ENCODE peak calls at places on chromosomes 5 and 9, in ten cellular contexts. One of them, this sample, is unnamed.

GRCh38 chr5:172823840-172824362 is 10.2 kb upstream of the ERGIC1 start:
- DNase-seq in esophagus squamous epithelium: no peak
- DNase-seq in caudate nucleus: no peak
- DNase-seq in GM23248: no peak
- DNase-seq in transverse colon: no peak
- DNase-seq in HT-29: no peak
- DNase-seq in PC-3: no peak
- DNase-seq in stimulated activated CD8-positive, alpha-beta memory T cell treated with anti-CD3 and anti-CD28 coated beads, Interleukin-7, amount 100 ng/mL, for 1 hour: no peak
- DNase-seq in nephron progenitor cell: no peak
- DNase-seq in lower lobe of right lung: no peak
- DNase-seq in this sample: no peak

GRCh38 chr9:94760646-94761045 is 34.1 kb downstream of the AOPEP start:
- DNase-seq in esophagus squamous epithelium: no peak
- DNase-seq in caudate nucleus: no peak
- DNase-seq in GM23248: no peak
- DNase-seq in transverse colon: no peak
- DNase-seq in HT-29: no peak
- DNase-seq in PC-3: no peak
- DNase-seq in stimulated activated CD8-positive, alpha-beta memory T cell treated with anti-CD3 and anti-CD28 coated beads, Interleukin-7, amount 100 ng/mL, for 1 hour: no peak
- DNase-seq in nephron progenitor cell: no peak
- DNase-seq in lower lobe of right lung: no peak
- DNase-seq in this sample: no peak

GRCh38 chr9:101478444-101478843 is 42.9 kb upstream of the ALDOB start:
- DNase-seq in esophagus squamous epithelium: no peak
- DNase-seq in caudate nucleus: no peak
- DNase-seq in GM23248: no peak
- DNase-seq in transverse colon: peak; percentile 33
- DNase-seq in HT-29: no peak
- DNase-seq in PC-3: no peak
- DNase-seq in stimulated activated CD8-positive, alpha-beta memory T cell treated with anti-CD3 and anti-CD28 coated beads, Interleukin-7, amount 100 ng/mL, for 1 hour: no peak
- DNase-seq in nephron progenitor cell: no peak
- DNase-seq in lower lobe of right lung: no peak
- DNase-seq in this sample: no peak

GRCh38 chr5:11302663-11303062 is 541.6 kb upstream of the DAP start:
- DNase-seq in esophagus squamous epithelium: no peak
- DNase-seq in caudate nucleus: no peak
- DNase-seq in GM23248: no peak
- DNase-seq in transverse colon: no peak
- DNase-seq in HT-29: no peak
- DNase-seq in PC-3: no peak
- DNase-seq in stimulated activated CD8-positive, alpha-beta memory T cell treated with anti-CD3 and anti-CD28 coated beads, Interleukin-7, amount 100 ng/mL, for 1 hour: no peak
- DNase-seq in nephron progenitor cell: no peak
- DNase-seq in lower lobe of right lung: no peak
- DNase-seq in this sample: no peak

GRCh38 chr5:157965989-157966388 is 107.0 kb upstream of the CLINT1 start:
- DNase-seq in esophagus squamous epithelium: no peak
- DNase-seq in caudate nucleus: no peak
- DNase-seq in GM23248: no peak
- DNase-seq in transverse colon: no peak
- DNase-seq in HT-29: no peak
- DNase-seq in PC-3: no peak
- DNase-seq in stimulated activated CD8-positive, alpha-beta memory T cell treated with anti-CD3 and anti-CD28 coated beads, Interleukin-7, amount 100 ng/mL, for 1 hour: no peak
- DNase-seq in nephron progenitor cell: no peak
- DNase-seq in lower lobe of right lung: no peak
- DNase-seq in this sample: no peak

GRCh38 chr9:88880194-88880593 is 111.1 kb upstream of the S1PR3 start:
- DNase-seq in esophagus squamous epithelium: no peak
- DNase-seq in caudate nucleus: no peak
- DNase-seq in GM23248: no peak
- DNase-seq in transverse colon: no peak
- DNase-seq in HT-29: no peak
- DNase-seq in PC-3: peak; percentile 2
- DNase-seq in stimulated activated CD8-positive, alpha-beta memory T cell treated with anti-CD3 and anti-CD28 coated beads, Interleukin-7, amount 100 ng/mL, for 1 hour: no peak
- DNase-seq in nephron progenitor cell: no peak
- DNase-seq in lower lobe of right lung: no peak
- DNase-seq in this sample: no peak

GRCh38 chr5:51387854-51388320 is 4.6 kb downstream of the ISL1 start:
- DNase-seq in esophagus squamous epithelium: no peak
- DNase-seq in caudate nucleus: no peak
- DNase-seq in GM23248: no peak
- DNase-seq in transverse colon: no peak
- DNase-seq in HT-29: no peak
- DNase-seq in PC-3: no peak
- DNase-seq in stimulated activated CD8-positive, alpha-beta memory T cell treated with anti-CD3 and anti-CD28 coated beads, Interleukin-7, amount 100 ng/mL, for 1 hour: no peak
- DNase-seq in nephron progenitor cell: no peak
- DNase-seq in lower lobe of right lung: no peak
- DNase-seq in this sample: no peak

GRCh38 chr9:129069128-129069824 is 11.6 kb upstream of the DOLPP1 start:
- DNase-seq in esophagus squamous epithelium: peak; percentile 27
- DNase-seq in caudate nucleus: no peak
- DNase-seq in GM23248: no peak
- DNase-seq in transverse colon: peak; percentile 71
- DNase-seq in HT-29: no peak
- DNase-seq in PC-3: no peak
- DNase-seq in stimulated activated CD8-positive, alpha-beta memory T cell treated with anti-CD3 and anti-CD28 coated beads, Interleukin-7, amount 100 ng/mL, for 1 hour: peak; percentile 33
- DNase-seq in nephron progenitor cell: no peak
- DNase-seq in lower lobe of right lung: peak; percentile 85
- DNase-seq in this sample: peak; percentile 94

GRCh38 chr9:89109666-89110065 is 69.0 kb downstream of the SHC3 start:
- DNase-seq in esophagus squamous epithelium: no peak
- DNase-seq in caudate nucleus: no peak
- DNase-seq in GM23248: no peak
- DNase-seq in transverse colon: no peak
- DNase-seq in HT-29: no peak
- DNase-seq in PC-3: no peak
- DNase-seq in stimulated activated CD8-positive, alpha-beta memory T cell treated with anti-CD3 and anti-CD28 coated beads, Interleukin-7, amount 100 ng/mL, for 1 hour: no peak
- DNase-seq in nephron progenitor cell: no peak
- DNase-seq in lower lobe of right lung: no peak
- DNase-seq in this sample: no peak

GRCh38 chr9:111957856-111958631 is 61.4 kb downstream of the UGCG start:
- DNase-seq in esophagus squamous epithelium: no peak
- DNase-seq in caudate nucleus: no peak
- DNase-seq in GM23248: peak; percentile 97
- DNase-seq in transverse colon: no peak
- DNase-seq in HT-29: no peak
- DNase-seq in PC-3: peak; percentile 88
- DNase-seq in stimulated activated CD8-positive, alpha-beta memory T cell treated with anti-CD3 and anti-CD28 coated beads, Interleukin-7, amount 100 ng/mL, for 1 hour: no peak
- DNase-seq in nephron progenitor cell: no peak
- DNase-seq in lower lobe of right lung: no peak
- DNase-seq in this sample: peak; percentile 91

GRCh38 chr5:142202282-142202681 is 93.7 kb downstream of the NDFIP1 start:
- DNase-seq in esophagus squamous epithelium: no peak
- DNase-seq in caudate nucleus: no peak
- DNase-seq in GM23248: peak; percentile 76
- DNase-seq in transverse colon: no peak
- DNase-seq in HT-29: no peak
- DNase-seq in PC-3: no peak
- DNase-seq in stimulated activated CD8-positive, alpha-beta memory T cell treated with anti-CD3 and anti-CD28 coated beads, Interleukin-7, amount 100 ng/mL, for 1 hour: no peak
- DNase-seq in nephron progenitor cell: no peak
- DNase-seq in lower lobe of right lung: no peak
- DNase-seq in this sample: no peak

This sample was measured in myocyte.